ENCODE peak calls at places on chromosomes 4 and X, in ten cellular contexts. One of them, this sample, is unnamed.

GRCh38 chr4:76830612-76831474 is 67.1 kb downstream of the SOWAHB start:
- DNase-seq in HCT116: peak; percentile 47
- DNase-seq in HL-60: no peak
- DNase-seq in naive thymus-derived CD4-positive, alpha-beta T cell: no peak
- DNase-seq in epithelial cell of esophagus: peak; percentile 78
- DNase-seq in choroid plexus epithelial cell: peak; percentile 67
- DNase-seq in neural progenitor cell: peak; percentile 50
- DNase-seq in right atrium auricular region: peak; percentile 69
- DNase-seq in PC-9: peak; percentile 71
- DNase-seq in A549: peak; percentile 88
- DNase-seq in this sample: no peak

GRCh38 chr4:82791179-82791578 is 7.4 kb downstream of the SCD5 start:
- DNase-seq in A549: no peak
- DNase-seq in choroid plexus epithelial cell: no peak
- DNase-seq in naive thymus-derived CD4-positive, alpha-beta T cell: no peak
- DNase-seq in HL-60: no peak
- DNase-seq in right atrium auricular region: peak; percentile 9
- DNase-seq in epithelial cell of esophagus: no peak
- DNase-seq in neural progenitor cell: no peak
- DNase-seq in HCT116: no peak
- DNase-seq in PC-9: no peak
- DNase-seq in this sample: no peak

GRCh38 chr4:2256156-2256731 is 5.7 kb downstream of the MXD4 start:
- DNase-seq in HL-60: no peak
- DNase-seq in HCT116: no peak
- DNase-seq in PC-9: no peak
- DNase-seq in choroid plexus epithelial cell: no peak
- DNase-seq in naive thymus-derived CD4-positive, alpha-beta T cell: no peak
- DNase-seq in neural progenitor cell: no peak
- DNase-seq in epithelial cell of esophagus: no peak
- DNase-seq in right atrium auricular region: peak; percentile 66
- DNase-seq in A549: no peak
- DNase-seq in this sample: peak; percentile 5

GRCh38 chr4:74311696-74312313 is 3.5 kb downstream of the EPGN start:
- DNase-seq in HL-60: peak; percentile 42
- DNase-seq in A549: peak; percentile 67
- DNase-seq in HCT116: peak; percentile 62
- DNase-seq in epithelial cell of esophagus: peak; percentile 77
- DNase-seq in right atrium auricular region: no peak
- DNase-seq in PC-9: peak; percentile 45
- DNase-seq in naive thymus-derived CD4-positive, alpha-beta T cell: peak; percentile 57
- DNase-seq in choroid plexus epithelial cell: peak; percentile 84
- DNase-seq in neural progenitor cell: peak; percentile 68
- DNase-seq in this sample: peak; percentile 36

GRCh38 chrX:70434352-70434866 is 10.2 kb upstream of the DLG3 start:
- DNase-seq in right atrium auricular region: peak; percentile 85
- DNase-seq in naive thymus-derived CD4-positive, alpha-beta T cell: no peak
- DNase-seq in neural progenitor cell: peak; percentile 92
- DNase-seq in PC-9: peak; percentile 79
- DNase-seq in A549: peak; percentile 84
- DNase-seq in HCT116: peak; percentile 72
- DNase-seq in epithelial cell of esophagus: peak; percentile 87
- DNase-seq in HL-60: peak; percentile 46
- DNase-seq in choroid plexus epithelial cell: peak; percentile 78
- DNase-seq in this sample: peak; percentile 91

GRCh38 chr4:23857353-23857752 is 32.5 kb downstream of the PPARGC1A start:
- DNase-seq in HL-60: no peak
- DNase-seq in epithelial cell of esophagus: peak; percentile 34
- DNase-seq in neural progenitor cell: no peak
- DNase-seq in PC-9: no peak
- DNase-seq in choroid plexus epithelial cell: peak; percentile 44
- DNase-seq in naive thymus-derived CD4-positive, alpha-beta T cell: no peak
- DNase-seq in A549: no peak
- DNase-seq in HCT116: no peak
- DNase-seq in right atrium auricular region: no peak
- DNase-seq in this sample: no peak

GRCh38 chr4:142191901-142192300 is 555.5 kb downstream of the IL15 start:
- DNase-seq in A549: no peak
- DNase-seq in right atrium auricular region: no peak
- DNase-seq in neural progenitor cell: no peak
- DNase-seq in HCT116: no peak
- DNase-seq in epithelial cell of esophagus: no peak
- DNase-seq in choroid plexus epithelial cell: no peak
- DNase-seq in naive thymus-derived CD4-positive, alpha-beta T cell: no peak
- DNase-seq in HL-60: no peak
- DNase-seq in PC-9: no peak
- DNase-seq in this sample: no peak

GRCh38 chr4:104743141-104743748 is 248.6 kb upstream of the CXXC4 start:
- DNase-seq in PC-9: no peak
- DNase-seq in neural progenitor cell: no peak
- DNase-seq in naive thymus-derived CD4-positive, alpha-beta T cell: no peak
- DNase-seq in HCT116: no peak
- DNase-seq in right atrium auricular region: no peak
- DNase-seq in A549: no peak
- DNase-seq in choroid plexus epithelial cell: no peak
- DNase-seq in HL-60: no peak
- DNase-seq in epithelial cell of esophagus: no peak
- DNase-seq in this sample: no peak

GRCh38 chr4:2320746-2321145 is 58.8 kb upstream of the MXD4 start:
- DNase-seq in HCT116: no peak
- DNase-seq in A549: no peak
- DNase-seq in choroid plexus epithelial cell: no peak
- DNase-seq in right atrium auricular region: peak; percentile 42
- DNase-seq in epithelial cell of esophagus: no peak
- DNase-seq in naive thymus-derived CD4-positive, alpha-beta T cell: no peak
- DNase-seq in PC-9: peak; percentile 15
- DNase-seq in HL-60: no peak
- DNase-seq in neural progenitor cell: no peak
- DNase-seq in this sample: no peak

GRCh38 chr4:108560624-108561023 is 59.8 kb upstream of the RPL34 start:
- DNase-seq in naive thymus-derived CD4-positive, alpha-beta T cell: no peak
- DNase-seq in choroid plexus epithelial cell: peak; percentile 18
- DNase-seq in PC-9: no peak
- DNase-seq in HL-60: no peak
- DNase-seq in HCT116: no peak
- DNase-seq in epithelial cell of esophagus: no peak
- DNase-seq in A549: no peak
- DNase-seq in right atrium auricular region: no peak
- DNase-seq in neural progenitor cell: no peak
- DNase-seq in this sample: no peak

GRCh38 chrX:39848900-39849299 is 248.9 kb downstream of the BCOR start:
- DNase-seq in choroid plexus epithelial cell: peak; percentile 82
- DNase-seq in HCT116: no peak
- DNase-seq in epithelial cell of esophagus: no peak
- DNase-seq in neural progenitor cell: no peak
- DNase-seq in right atrium auricular region: no peak
- DNase-seq in PC-9: no peak
- DNase-seq in HL-60: no peak
- DNase-seq in A549: no peak
- DNase-seq in naive thymus-derived CD4-positive, alpha-beta T cell: no peak
- DNase-seq in this sample: no peak

GRCh38 chrX:1555370-1555769 is 18.4 kb upstream of the P2RY8 start:
- DNase-seq in PC-9: no peak
- DNase-seq in HL-60: no peak
- DNase-seq in epithelial cell of esophagus: no peak
- DNase-seq in choroid plexus epithelial cell: no peak
- DNase-seq in neural progenitor cell: no peak
- DNase-seq in A549: no peak
- DNase-seq in naive thymus-derived CD4-positive, alpha-beta T cell: no peak
- DNase-seq in right atrium auricular region: no peak
- DNase-seq in HCT116: no peak
- DNase-seq in this sample: no peak

GRCh38 chrX:137427061-137427778 is 138.7 kb upstream of the ZIC3 start:
- DNase-seq in naive thymus-derived CD4-positive, alpha-beta T cell: no peak
- DNase-seq in epithelial cell of esophagus: no peak
- DNase-seq in PC-9: no peak
- DNase-seq in choroid plexus epithelial cell: no peak
- DNase-seq in right atrium auricular region: no peak
- DNase-seq in HCT116: no peak
- DNase-seq in neural progenitor cell: peak; percentile 59
- DNase-seq in A549: no peak
- DNase-seq in HL-60: no peak
- DNase-seq in this sample: no peak
- H3K4me3 ChIP-seq in naive thymus-derived CD4-positive, alpha-beta T cell: peak overlapping the region; percentile 51
- H3K4me3 ChIP-seq in epithelial cell of esophagus: peak overlapping the region; percentile 36
- H3K4me3 ChIP-seq in PC-9: no peak overlapping the region
- H3K4me3 ChIP-seq in choroid plexus epithelial cell: peak overlapping the region; percentile 58
- H3K4me3 ChIP-seq in right atrium auricular region: peak overlapping the region; percentile 20
- H3K4me3 ChIP-seq in HCT116: no peak overlapping the region
- H3K4me3 ChIP-seq in neural progenitor cell: peak overlapping the region; percentile 46
- H3K4me3 ChIP-seq in A549: peak overlapping the region; percentile 52
- H3K4me3 ChIP-seq in HL-60: no peak overlapping the region
- H3K4me3 ChIP-seq in this sample: no peak overlapping the region

GRCh38 chr4:13910556-13910955 is 283.0 kb upstream of the BOD1L1 start:
- DNase-seq in PC-9: no peak
- DNase-seq in HL-60: no peak
- DNase-seq in choroid plexus epithelial cell: no peak
- DNase-seq in epithelial cell of esophagus: no peak
- DNase-seq in naive thymus-derived CD4-positive, alpha-beta T cell: no peak
- DNase-seq in A549: no peak
- DNase-seq in HCT116: no peak
- DNase-seq in right atrium auricular region: no peak
- DNase-seq in neural progenitor cell: no peak
- DNase-seq in this sample: no peak

GRCh38 chr4:13907255-13907751 is 279.8 kb upstream of the BOD1L1 start:
- DNase-seq in epithelial cell of esophagus: peak; percentile 93
- DNase-seq in HCT116: no peak
- DNase-seq in naive thymus-derived CD4-positive, alpha-beta T cell: no peak
- DNase-seq in PC-9: peak; percentile 99
- DNase-seq in HL-60: no peak
- DNase-seq in A549: peak; percentile 96
- DNase-seq in neural progenitor cell: no peak
- DNase-seq in choroid plexus epithelial cell: peak; percentile 98
- DNase-seq in right atrium auricular region: no peak
- DNase-seq in this sample: no peak

GRCh38 chr4:13911256-13911655 is 283.7 kb upstream of the BOD1L1 start:
- DNase-seq in naive thymus-derived CD4-positive, alpha-beta T cell: no peak
- DNase-seq in epithelial cell of esophagus: no peak
- DNase-seq in choroid plexus epithelial cell: no peak
- DNase-seq in neural progenitor cell: no peak
- DNase-seq in HCT116: no peak
- DNase-seq in HL-60: no peak
- DNase-seq in right atrium auricular region: no peak
- DNase-seq in A549: no peak
- DNase-seq in PC-9: no peak
- DNase-seq in this sample: no peak

GRCh38 chr4:13906727-13907126 is 279.2 kb upstream of the BOD1L1 start:
- DNase-seq in HCT116: no peak
- DNase-seq in HL-60: no peak
- DNase-seq in neural progenitor cell: no peak
- DNase-seq in PC-9: no peak
- DNase-seq in A549: no peak
- DNase-seq in right atrium auricular region: no peak
- DNase-seq in epithelial cell of esophagus: no peak
- DNase-seq in choroid plexus epithelial cell: peak; percentile 38
- DNase-seq in naive thymus-derived CD4-positive, alpha-beta T cell: no peak
- DNase-seq in this sample: no peak

GRCh38 chr4:13908455-13908854 is 280.9 kb upstream of the BOD1L1 start:
- DNase-seq in neural progenitor cell: no peak
- DNase-seq in right atrium auricular region: no peak
- DNase-seq in choroid plexus epithelial cell: no peak
- DNase-seq in HCT116: no peak
- DNase-seq in HL-60: no peak
- DNase-seq in naive thymus-derived CD4-positive, alpha-beta T cell: no peak
- DNase-seq in PC-9: no peak
- DNase-seq in epithelial cell of esophagus: no peak
- DNase-seq in A549: no peak
- DNase-seq in this sample: no peak
- H3K4me3 ChIP-seq in neural progenitor cell: no peak overlapping the region
- H3K4me3 ChIP-seq in right atrium auricular region: no peak overlapping the region
- H3K4me3 ChIP-seq in choroid plexus epithelial cell: no peak overlapping the region
- H3K4me3 ChIP-seq in HCT116: no peak overlapping the region
- H3K4me3 ChIP-seq in HL-60: no peak overlapping the region
- H3K4me3 ChIP-seq in naive thymus-derived CD4-positive, alpha-beta T cell: no peak overlapping the region
- H3K4me3 ChIP-seq in PC-9: no peak overlapping the region
- H3K4me3 ChIP-seq in epithelial cell of esophagus: no peak overlapping the region
- H3K4me3 ChIP-seq in A549: no peak overlapping the region
- H3K4me3 ChIP-seq in this sample: no peak overlapping the region

DNA sequence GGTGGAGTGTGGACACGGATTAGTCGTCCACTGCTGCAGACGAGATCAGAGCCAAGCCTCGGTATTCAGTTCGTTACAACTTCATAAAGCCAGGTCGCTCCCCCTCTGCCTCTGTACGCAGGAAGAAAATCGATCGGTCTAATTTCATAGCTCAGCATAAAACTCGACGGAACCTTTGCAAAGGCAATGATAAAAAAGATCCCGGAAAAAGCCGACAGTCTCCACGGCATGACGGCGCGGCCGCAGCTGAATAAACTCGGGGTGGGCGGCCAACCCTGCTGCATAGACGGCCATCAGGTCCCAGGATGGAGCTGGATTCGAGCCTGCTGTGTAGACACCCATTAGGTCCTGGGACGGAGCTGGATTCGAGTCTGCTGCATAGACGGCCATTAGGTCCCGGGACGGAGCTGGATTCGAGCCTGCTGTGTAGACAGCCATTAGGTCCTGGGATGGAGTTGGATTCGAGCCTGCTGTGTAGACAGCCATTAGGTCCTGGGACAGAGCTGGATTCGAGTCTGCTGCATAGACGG is 113.8 kb upstream of the PPP2R3B start:
- DNase-seq in A549: no peak
- DNase-seq in right atrium auricular region: peak; percentile 9
- DNase-seq in HL-60: no peak
- DNase-seq in PC-9: no peak
- DNase-seq in naive thymus-derived CD4-positive, alpha-beta T cell: no peak
- DNase-seq in neural progenitor cell: no peak
- DNase-seq in choroid plexus epithelial cell: no peak
- DNase-seq in epithelial cell of esophagus: no peak
- DNase-seq in HCT116: no peak
- DNase-seq in this sample: no peak
- H3K4me3 ChIP-seq in A549: no peak overlapping the region
- H3K4me3 ChIP-seq in right atrium auricular region: no peak overlapping the region
- H3K4me3 ChIP-seq in HL-60: no peak overlapping the region
- H3K4me3 ChIP-seq in PC-9: no peak overlapping the region
- H3K4me3 ChIP-seq in naive thymus-derived CD4-positive, alpha-beta T cell: no peak overlapping the region
- H3K4me3 ChIP-seq in neural progenitor cell: peak overlapping the region; percentile 41
- H3K4me3 ChIP-seq in choroid plexus epithelial cell: no peak overlapping the region
- H3K4me3 ChIP-seq in epithelial cell of esophagus: no peak overlapping the region
- H3K4me3 ChIP-seq in HCT116: no peak overlapping the region
- H3K4me3 ChIP-seq in this sample: no peak overlapping the region

GRCh38 chrX:68077378-68077777 is 355.9 kb downstream of the OPHN1 start:
- DNase-seq in HCT116: no peak
- DNase-seq in A549: no peak
- DNase-seq in HL-60: no peak
- DNase-seq in epithelial cell of esophagus: no peak
- DNase-seq in choroid plexus epithelial cell: no peak
- DNase-seq in neural progenitor cell: no peak
- DNase-seq in right atrium auricular region: no peak
- DNase-seq in PC-9: no peak
- DNase-seq in naive thymus-derived CD4-positive, alpha-beta T cell: no peak
- DNase-seq in this sample: no peak

DNA sequence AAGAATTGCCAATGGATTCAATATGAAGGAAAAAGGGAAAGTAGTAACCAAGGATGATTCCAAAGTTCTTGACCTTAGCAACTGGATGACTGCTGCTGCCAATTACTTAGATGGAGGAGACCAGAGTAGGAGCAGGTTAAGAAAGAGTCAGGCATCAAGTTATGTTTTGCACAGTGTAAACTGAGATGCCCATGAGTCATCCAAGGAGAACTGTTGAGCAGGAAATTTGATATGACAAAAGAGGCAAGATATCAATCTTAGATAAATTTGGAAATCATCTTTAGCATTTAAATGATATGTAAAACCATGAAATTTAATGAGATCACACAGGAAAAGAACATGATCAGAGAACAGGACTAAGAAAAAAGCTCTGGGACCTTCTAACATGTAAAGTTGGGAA is 361.3 kb downstream of the OPHN1 start:
- DNase-seq in HL-60: no peak
- DNase-seq in A549: no peak
- DNase-seq in choroid plexus epithelial cell: peak; percentile 38
- DNase-seq in epithelial cell of esophagus: peak; percentile 26
- DNase-seq in naive thymus-derived CD4-positive, alpha-beta T cell: no peak
- DNase-seq in PC-9: no peak
- DNase-seq in HCT116: no peak
- DNase-seq in right atrium auricular region: no peak
- DNase-seq in neural progenitor cell: no peak
- DNase-seq in this sample: no peak
- H3K4me3 ChIP-seq in HL-60: no peak overlapping the region
- H3K4me3 ChIP-seq in A549: no peak overlapping the region
- H3K4me3 ChIP-seq in choroid plexus epithelial cell: no peak overlapping the region
- H3K4me3 ChIP-seq in epithelial cell of esophagus: no peak overlapping the region
- H3K4me3 ChIP-seq in naive thymus-derived CD4-positive, alpha-beta T cell: no peak overlapping the region
- H3K4me3 ChIP-seq in PC-9: no peak overlapping the region
- H3K4me3 ChIP-seq in HCT116: no peak overlapping the region
- H3K4me3 ChIP-seq in right atrium auricular region: no peak overlapping the region
- H3K4me3 ChIP-seq in neural progenitor cell: no peak overlapping the region
- H3K4me3 ChIP-seq in this sample: no peak overlapping the region

This sample was measured in HAP-1.